ENCODE peak calls at places on chromosome 14, in eight cellular contexts. A is astrocyte; K is neuronal stem cell; Z is H9; V is CD4-positive, CD25-positive, alpha-beta regulatory T cell; U is right atrium auricular region; E is cardiac muscle cell; D is body of pancreas. S is an unnamed sample. For H3K4me1, the result is how much of the 10 kb centered on the place peaks cover.

GRCh38 chr14:20631821-20632389 is 9.6 kb downstream of the OR6S1 start:
- DNase-seq in D (peak), U (no peak), A (peak), V (no peak), K (no peak), Z (peak), E (peak), S (no peak)

GRCh38 chr14:59959663-59960062 is 39.7 kb downstream of the LRRC9 start:
- DNase-seq in K (no peak), Z (no peak), E (no peak), A (no peak), V (no peak), D (no peak), U (no peak), S (no peak)

GRCh38 chr14:25667387-25667786 is 617.4 kb upstream of the STXBP6 start:
- DNase-seq in U (no peak), D (no peak), A (no peak), K (no peak), Z (no peak), V (no peak), E (no peak), S (no peak)

GRCh38 chr14:20530771-20531571 is 25.6 kb downstream of the RNASE10 start:
- DNase-seq in D (peak), E (peak), Z (peak), A (peak), K (peak), V (peak), U (peak), S (peak)

GRCh38 chr14:22887260-22887989 is 4.4 kb downstream of the REM2 start:
- DNase-seq in A (peak), V (peak), D (peak), E (peak), Z (peak), U (no peak), K (peak), S (peak)

GRCh38 chr14:53430870-53431269 is 277.7 kb upstream of the DDHD1 start:
- DNase-seq in Z (no peak), A (peak), E (no peak), V (no peak), D (no peak), K (no peak), U (no peak), S (no peak)

GRCh38 chr14:25537846-25538455 is 488.0 kb upstream of the STXBP6 start:
- DNase-seq in E (no peak), U (no peak), V (no peak), A (no peak), D (peak), Z (peak), K (peak), S (peak)

GRCh38 chr14:47194051-47194450 is 481.4 kb downstream of the MDGA2 start:
- DNase-seq in U (no peak), E (peak), V (no peak), A (peak), Z (no peak), K (no peak), D (no peak), S (no peak)

GRCh38 chr14:24080888-24081738 is 9.8 kb downstream of the CPNE6 start:
- DNase-seq in U (no peak), K (no peak), Z (peak), E (peak), A (peak), V (peak), D (peak), S (peak)

GRCh38 chr14:105313381-105314286 is 914 bp upstream of the PACS2 start:
- DNase-seq in U (no peak), D (no peak), Z (peak), A (no peak), K (peak), E (peak), V (no peak), S (no peak)

GRCh38 chr14:55122441-55122986 is 6.5 kb upstream of the LGALS3 start:
- DNase-seq in E (peak), D (peak), V (no peak), K (no peak), U (no peak), A (peak), Z (no peak), S (no peak)

GRCh38 chr14:55245657-55246268 is 25.5 kb upstream of the FBXO34 start:
- DNase-seq in V (peak), Z (no peak), K (no peak), U (no peak), D (peak), E (peak), A (no peak), S (peak)

GRCh38 chr14:88521818-88522217 is 33.0 kb downstream of the PTPN21 start:
- DNase-seq in A (peak), V (no peak), U (no peak), Z (no peak), K (no peak), E (peak), D (no peak), S (no peak)

GRCh38 chr14:21255385-21256101 is 13.7 kb downstream of the HNRNPC start:
- DNase-seq in K (no peak), U (no peak), Z (no peak), E (no peak), V (no peak), A (peak), D (no peak), S (no peak)

GRCh38 chr14:92726135-92726932 is 22.1 kb downstream of the LGMN start:
- DNase-seq in E (peak), A (peak), U (peak), K (no peak), V (peak), D (peak), Z (no peak), S (no peak)

GRCh38 chr14:93936245-93936644 is 9.1 kb downstream of the FAM181A start:
- DNase-seq in V (no peak), A (no peak), K (peak), U (no peak), D (no peak), E (no peak), Z (peak), S (peak)

GRCh38 chr14:100019156-100019882 is 45.9 kb upstream of the EVL start:
- DNase-seq in E (peak), D (no peak), A (peak), U (no peak), K (no peak), V (no peak), Z (no peak), S (no peak)

DNA sequence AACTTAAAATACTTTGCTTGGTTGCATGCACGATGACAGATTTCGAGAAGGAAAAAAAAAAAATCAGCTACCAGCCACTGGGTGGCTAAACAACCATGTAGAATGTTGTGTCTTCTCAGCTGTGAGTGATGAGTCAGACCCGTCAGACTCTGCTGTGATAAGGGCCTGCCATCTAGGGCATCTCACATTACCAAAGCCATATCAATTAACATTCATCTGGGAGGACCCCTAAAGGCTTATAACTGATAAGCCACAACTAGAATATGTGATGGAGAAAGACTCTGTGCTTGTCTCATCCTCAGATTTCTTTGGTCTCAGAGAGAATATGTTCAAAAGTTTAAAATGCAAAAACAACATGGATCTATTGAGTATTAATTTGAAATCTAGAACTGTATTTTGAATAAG is 111.5 kb downstream of the PAX9 start:
- DNase-seq in V (no peak), K (no peak), D (no peak), U (no peak), E (no peak), Z (no peak), A (peak), S (peak)
- H3K4me1 ChIP-seq in V (under half), K (under half), D (under half), U (under half), E (under half), Z (under half), A (under half), S (half or more)

GRCh38 chr14:95499354-95499750 is 17.1 kb downstream of the SYNE3 start:
- DNase-seq in V (no peak), E (no peak), A (no peak), U (no peak), K (no peak), Z (no peak), D (no peak), S (no peak)
- H3K4me1 ChIP-seq in V (half or more), E (under half), A (under half), U (half or more), K (under half), Z (under half), D (under half), S (half or more)

GRCh38 chr14:91350813-91351507 is 66.7 kb downstream of the CCDC88C start:
- DNase-seq in Z (no peak), U (no peak), K (no peak), V (peak), E (no peak), D (no peak), A (no peak), S (peak)
- H3K4me1 ChIP-seq in Z (under half), U (under half), K (under half), V (half or more), E (under half), D (under half), A (under half), S (half or more)

DNA sequence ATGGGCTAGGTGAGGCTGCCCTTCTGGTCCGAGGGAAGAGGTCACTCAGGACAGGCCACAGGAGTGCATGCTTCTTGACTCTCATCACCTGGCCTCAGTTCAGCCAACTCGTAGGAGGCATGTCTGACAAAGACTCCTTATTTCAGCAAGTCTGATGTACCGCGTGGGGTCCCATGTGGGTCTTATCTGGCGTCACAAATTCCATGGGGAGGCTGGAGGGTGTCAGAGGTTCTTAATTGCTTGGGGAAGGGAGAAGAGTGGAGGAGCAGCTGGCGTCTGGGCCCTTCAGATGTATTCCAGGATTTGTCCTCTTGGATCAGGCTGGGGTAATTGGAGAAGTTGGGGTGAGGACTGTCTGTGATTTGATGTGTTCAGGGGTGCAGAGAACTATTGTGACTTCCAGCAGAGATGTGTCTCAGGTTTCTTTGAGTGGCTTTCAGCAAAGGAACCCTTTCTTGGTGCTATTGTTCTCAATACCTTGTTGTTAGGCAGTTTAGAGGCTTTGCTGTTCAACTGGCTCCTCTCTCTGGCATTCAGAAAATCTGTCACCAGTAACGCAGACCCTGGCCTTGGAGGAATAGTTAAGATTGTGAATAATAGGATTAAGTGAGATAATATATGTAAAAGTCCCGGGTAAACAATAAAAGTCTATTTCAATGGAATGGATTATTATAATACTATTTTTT is 60.1 kb downstream of the SUSD6 start:
- DNase-seq in E (no peak), A (no peak), D (no peak), V (no peak), U (no peak), K (no peak), Z (no peak), S (peak)
- H3K4me1 ChIP-seq in E (under half), A (under half), D (half or more), V (half or more), U (half or more), K (under half), Z (under half), S (half or more)

GRCh38 chr14:77140937-77141591 is 527 bp downstream of the ZDHHC22 start:
- DNase-seq in K (peak), D (no peak), E (peak), V (no peak), U (no peak), A (peak), Z (peak), S (no peak)
- H3K4me1 ChIP-seq in K (under half), D (under half), E (under half), V (under half), U (under half), A (under half), Z (under half), S (under half)

DNA sequence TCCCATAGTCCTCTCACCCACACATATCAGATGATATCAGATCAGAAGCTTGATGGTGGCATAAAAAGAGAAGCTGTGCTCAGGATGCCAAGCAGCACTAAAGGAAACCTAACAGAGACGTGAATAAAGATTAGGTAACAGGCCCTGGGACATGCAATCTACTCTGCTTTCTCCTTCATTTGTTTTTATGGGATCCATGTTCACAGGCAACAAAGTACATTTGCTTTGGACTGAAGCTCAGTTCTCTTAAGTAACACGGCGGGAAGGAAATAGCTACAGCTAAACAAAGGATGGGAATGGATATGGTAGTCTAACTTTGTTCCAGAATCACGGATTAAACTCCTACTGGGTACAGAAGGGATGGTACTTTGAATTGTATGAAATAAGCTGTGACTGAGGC is 119.5 kb downstream of the TTC7B start:
- DNase-seq in Z (no peak), A (no peak), E (no peak), K (no peak), U (no peak), V (no peak), D (no peak), S (no peak)
- H3K4me1 ChIP-seq in Z (under half), A (under half), E (under half), K (under half), U (under half), V (under half), D (under half), S (under half)

DNA sequence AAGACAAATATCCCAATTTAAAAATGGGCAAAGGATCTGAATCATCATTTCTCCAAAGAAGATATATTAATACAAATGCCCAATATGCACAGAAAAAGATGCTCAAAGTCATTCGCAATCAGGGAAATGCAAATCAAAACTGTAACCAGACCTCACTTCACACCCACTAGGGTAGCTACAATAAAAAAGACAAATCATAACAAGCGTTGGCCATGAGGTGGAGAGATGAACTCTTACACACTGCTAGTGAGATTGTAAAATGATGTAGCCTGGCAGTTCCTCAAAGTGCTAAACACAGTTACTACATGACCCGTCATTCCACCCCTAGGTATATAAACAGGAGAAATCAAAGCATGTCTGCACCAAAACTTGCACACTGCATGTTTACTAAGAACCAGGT is 30.4 kb downstream of the CDC42BPB start:
- DNase-seq in U (no peak), A (no peak), E (no peak), D (no peak), Z (no peak), K (no peak), V (no peak), S (no peak)
- H3K4me1 ChIP-seq in U (under half), A (under half), E (under half), D (under half), Z (under half), K (under half), V (under half), S (under half)

DNA sequence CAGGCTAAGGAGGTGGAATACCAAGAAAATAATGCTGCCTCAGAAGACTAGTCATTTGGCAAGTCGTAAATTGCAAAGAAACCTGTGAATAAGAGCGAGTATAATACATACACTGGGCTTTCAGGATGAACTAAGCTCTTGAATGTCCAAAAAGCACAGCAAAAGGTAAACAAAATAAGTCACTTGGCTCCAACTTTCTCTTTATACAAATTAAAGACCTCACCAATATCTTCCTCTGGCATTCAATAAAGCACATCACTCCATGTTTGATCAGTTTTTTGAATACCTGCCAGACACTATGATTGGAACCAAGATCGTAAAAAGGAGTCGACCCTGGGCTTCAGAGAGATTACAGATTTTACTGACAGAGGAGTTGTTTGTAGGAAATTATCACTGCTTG is 3.5 kb downstream of the DICER1 start:
- DNase-seq in D (no peak), U (no peak), A (no peak), V (no peak), E (no peak), Z (no peak), K (no peak), S (no peak)
- H3K4me1 ChIP-seq in D (half or more), U (half or more), A (under half), V (under half), E (under half), Z (under half), K (under half), S (half or more)

S was measured in Karpas-422.